ENCODE peak calls at places on chromosome 22, in eight cellular contexts. G is Calu3; K is dermis blood vessel endothelial cell; C is A549; F is astrocyte; D is activated CD4-positive, CD25-positive, alpha-beta regulatory T cell; M is AG04450; T is RPMI7951. I is an unnamed sample.
A peak's percentile ranks its signal among the peaks of the same experiment; 100 is the strongest.

GRCh38 chr22:28004021-28004420 is 85.0 kb upstream of the PITPNB start:
- DNase-seq in F (no peak), K (no peak), G (no peak), C (no peak), T (no peak), M (no peak), D (no peak), I (no peak)

GRCh38 chr22:23857606-23858483 is at the start of gene SLC2A11:
- DNase-seq in F (peak; percentile 89), T (peak; percentile 93), D (peak; percentile 84), K (peak; percentile 98), G (peak; percentile 94), C (peak; percentile 95), M (peak; percentile 92), I (peak; percentile 97)

GRCh38 chr22:40401532-40401931 is 31.1 kb downstream of the SGSM3 start:
- DNase-seq in G (no peak), K (no peak), F (no peak), D (no peak), T (no peak), C (no peak), M (no peak), I (no peak)

GRCh38 chr22:46598737-46599424 is 21.3 kb upstream of the GRAMD4 start:
- DNase-seq in G (no peak), C (no peak), D (no peak), K (no peak), F (no peak), T (no peak), M (no peak), I (no peak)

GRCh38 chr22:19396934-19397728 is 34.4 kb downstream of the HIRA start:
- DNase-seq in T (no peak), F (no peak), D (no peak), G (no peak), C (no peak), K (no peak), M (no peak), I (peak; percentile 86)

GRCh38 chr22:46122511-46122971 is 27.8 kb upstream of the PPARA start:
- DNase-seq in F (no peak), C (no peak), M (no peak), D (peak; percentile 50), G (peak; percentile 83), T (peak; percentile 58), K (peak; percentile 77), I (peak; percentile 39)

GRCh38 chr22:17910561-17911311 is 113.6 kb downstream of the MICAL3 start:
- DNase-seq in M (peak; percentile 68), D (no peak), G (no peak), C (peak; percentile 45), T (peak; percentile 86), K (peak; percentile 96), F (peak; percentile 85), I (peak; percentile 38)

GRCh38 chr22:47115921-47116320 is 353.5 kb downstream of the TBC1D22A start:
- DNase-seq in C (no peak), F (no peak), D (no peak), K (no peak), M (no peak), G (no peak), T (no peak), I (no peak)